ENCODE peak calls at places on chromosome 5, in five cellular contexts. One of them, this sample, is unnamed.

GRCh38 chr5:78523314-78524193 is 125.0 kb downstream of the LHFPL2 start:
- DNase-seq in NCI-H345: no peak
- DNase-seq in RPMI8226: no peak
- DNase-seq in posterior vena cava: no peak
- DNase-seq in AML-193: no peak
- DNase-seq in this sample: no peak

GRCh38 chr5:144017631-144018030 is 152.8 kb downstream of the YIPF5 start:
- DNase-seq in posterior vena cava: no peak
- DNase-seq in RPMI8226: no peak
- DNase-seq in NCI-H345: no peak
- DNase-seq in AML-193: no peak
- DNase-seq in this sample: no peak

GRCh38 chr5:83331842-83332241 is 139.7 kb upstream of the VCAN start:
- DNase-seq in posterior vena cava: no peak
- DNase-seq in NCI-H345: no peak
- DNase-seq in AML-193: no peak
- DNase-seq in RPMI8226: no peak
- DNase-seq in this sample: no peak

GRCh38 chr5:74953961-74954720 is 88.0 kb upstream of the FAM169A start:
- DNase-seq in NCI-H345: no peak
- DNase-seq in AML-193: no peak
- DNase-seq in RPMI8226: no peak
- DNase-seq in posterior vena cava: no peak
- DNase-seq in this sample: no peak

GRCh38 chr5:35141739-35142138 is 88.5 kb downstream of the PRLR start:
- DNase-seq in AML-193: no peak
- DNase-seq in NCI-H345: no peak
- DNase-seq in RPMI8226: no peak
- DNase-seq in posterior vena cava: no peak
- DNase-seq in this sample: no peak

GRCh38 chr5:53378590-53379247 is 101.7 kb upstream of the FST start:
- DNase-seq in NCI-H345: no peak
- DNase-seq in RPMI8226: no peak
- DNase-seq in AML-193: no peak
- DNase-seq in posterior vena cava: no peak
- DNase-seq in this sample: no peak

GRCh38 chr5:93578813-93579560 is 2.0 kb downstream of the NR2F1-AS1 start:
- DNase-seq in RPMI8226: no peak
- DNase-seq in posterior vena cava: peak; percentile 89
- DNase-seq in NCI-H345: no peak
- DNase-seq in AML-193: peak; percentile 60
- DNase-seq in this sample: peak; percentile 43

GRCh38 chr5:60503771-60504170 is 196.2 kb downstream of the DEPDC1B start:
- DNase-seq in RPMI8226: no peak
- DNase-seq in NCI-H345: no peak
- DNase-seq in posterior vena cava: no peak
- DNase-seq in AML-193: no peak
- DNase-seq in this sample: no peak

GRCh38 chr5:172687983-172688734 is 47.1 kb downstream of the NEURL1B start:
- DNase-seq in posterior vena cava: no peak
- DNase-seq in NCI-H345: no peak
- DNase-seq in RPMI8226: peak; percentile 22
- DNase-seq in AML-193: no peak
- DNase-seq in this sample: no peak

GRCh38 chr5:124952079-124952478 is 205.6 kb upstream of the ZNF608 start:
- DNase-seq in NCI-H345: no peak
- DNase-seq in AML-193: no peak
- DNase-seq in posterior vena cava: no peak
- DNase-seq in RPMI8226: peak; percentile 93
- DNase-seq in this sample: no peak

GRCh38 chr5:18379189-18379588 is 744.9 kb downstream of the TAF11L14 start:
- DNase-seq in posterior vena cava: no peak
- DNase-seq in AML-193: no peak
- DNase-seq in NCI-H345: no peak
- DNase-seq in RPMI8226: no peak
- DNase-seq in this sample: no peak

GRCh38 chr5:62538017-62538942 is 40.3 kb upstream of the LRRC70 start:
- DNase-seq in NCI-H345: no peak
- DNase-seq in posterior vena cava: no peak
- DNase-seq in RPMI8226: peak; percentile 8
- DNase-seq in AML-193: no peak
- DNase-seq in this sample: no peak

GRCh38 chr5:120446068-120446492 is 18.0 kb upstream of the PRR16 start:
- DNase-seq in NCI-H345: no peak
- DNase-seq in posterior vena cava: no peak
- DNase-seq in AML-193: no peak
- DNase-seq in RPMI8226: no peak
- DNase-seq in this sample: peak; percentile 33

GRCh38 chr5:156340886-156341285 is 13.9 kb downstream of the SGCD start:
- DNase-seq in RPMI8226: no peak
- DNase-seq in posterior vena cava: no peak
- DNase-seq in AML-193: no peak
- DNase-seq in NCI-H345: no peak
- DNase-seq in this sample: no peak

GRCh38 chr5:78893959-78894676 is 91.0 kb downstream of the ARSB start:
- DNase-seq in posterior vena cava: no peak
- DNase-seq in AML-193: no peak
- DNase-seq in NCI-H345: no peak
- DNase-seq in RPMI8226: peak; percentile 80
- DNase-seq in this sample: no peak

GRCh38 chr5:44388504-44389409 is 463 bp downstream of the FGF10 start:
- DNase-seq in AML-193: no peak
- DNase-seq in NCI-H345: no peak
- DNase-seq in posterior vena cava: no peak
- DNase-seq in RPMI8226: no peak
- DNase-seq in this sample: no peak

GRCh38 chr5:37717613-37718431 is 122.0 kb downstream of the GDNF start:
- DNase-seq in AML-193: no peak
- DNase-seq in NCI-H345: peak; percentile 87
- DNase-seq in posterior vena cava: no peak
- DNase-seq in RPMI8226: no peak
- DNase-seq in this sample: peak; percentile 85

GRCh38 chr5:54312499-54312898 is 2.1 kb upstream of the ARL15 start:
- DNase-seq in NCI-H345: no peak
- DNase-seq in AML-193: no peak
- DNase-seq in RPMI8226: no peak
- DNase-seq in posterior vena cava: no peak
- DNase-seq in this sample: no peak

This sample was measured in COR-L47.